ENCODE peak calls at places on chromosomes 2 and 18, in ten cellular contexts. J is HCT116; W is fibroblast of the conjunctiva; M is tibial nerve; C is D721Med; A is stimulated activated CD4-positive, alpha-beta T cell treated with anti-CD3 and anti-CD28 coated beads, Interleukin-2, amount 100 ng/mL, for 48 hours; L is sigmoid colon; E is progenitor cell of endocrine pancreas; S is amniotic stem cell; P is AG10803. T is an unnamed sample.

GRCh38 chr2:10277293-10278028 is 25.2 kb upstream of the HPCAL1 start:
- DNase-seq in M (no peak), S (no peak), L (peak; percentile 61), P (no peak), C (no peak), J (no peak), E (no peak), W (no peak), A (no peak), T (no peak)

GRCh38 chr2:235866373-235866772 is 301.8 kb downstream of the GBX2 start:
- DNase-seq in L (no peak), M (no peak), E (no peak), A (no peak), J (no peak), C (no peak), W (no peak), S (no peak), P (no peak), T (no peak)

GRCh38 chr2:66766582-66766981 is 331.7 kb downstream of the MEIS1 start:
- DNase-seq in C (no peak), M (no peak), E (no peak), L (no peak), J (no peak), S (no peak), W (no peak), A (no peak), P (no peak), T (no peak)

GRCh38 chr18:43009666-43010065 is 105.8 kb downstream of the RIT2 start:
- DNase-seq in C (no peak), M (no peak), E (no peak), P (no peak), A (no peak), J (no peak), W (no peak), S (no peak), L (no peak), T (no peak)

GRCh38 chr2:120874401-120874821 is 138.7 kb downstream of the GLI2 start:
- DNase-seq in J (no peak), E (no peak), W (no peak), M (no peak), L (peak; percentile 38), C (no peak), S (no peak), A (no peak), P (no peak), T (no peak)

GRCh38 chr2:128346811-128347558 is 28.3 kb upstream of the HS6ST1 start:
- DNase-seq in C (no peak), A (no peak), M (no peak), S (no peak), J (no peak), E (no peak), L (no peak), W (no peak), P (no peak), T (no peak)

GRCh38 chr2:16548036-16548435 is 117.6 kb downstream of the CYRIA start:
- DNase-seq in L (no peak), E (no peak), J (no peak), A (no peak), S (no peak), M (no peak), C (no peak), W (no peak), P (no peak), T (no peak)

GRCh38 chr2:109459485-109459884 is 154.3 kb downstream of the SEPTIN10 start:
- DNase-seq in M (no peak), C (no peak), J (no peak), A (no peak), P (peak; percentile 38), E (no peak), W (no peak), L (peak; percentile 46), S (no peak), T (no peak)

GRCh38 chr18:316391-316790 is 48.5 kb upstream of the THOC1 start:
- DNase-seq in S (no peak), M (no peak), C (no peak), J (no peak), P (peak; percentile 28), E (no peak), W (no peak), A (no peak), L (no peak), T (no peak)

T was measured in activated T-helper 2 cell treated with anti-CD3 and anti-CD28 coated beads, Interferon-gamma antibody, Interleukin-2, Interleukin-4, amounts not matched to agents 10 μg/mL and 5 μg/mL and 100 μg/mL, durations not matched to agents 14 hours and 24 hours and 36 hours.